ENCODE peak calls at places on chromosome 13, in nine cellular contexts. B is hepatic stellate cell, K is Right ventricle myocardium superior, O is renal cortical epithelial cell, N is left ventricle myocardium inferior, I is erythroblast, W is SK-N-SH, P is GM23248, A is GOT3. S is an unnamed sample.

GRCh38 chr13:49533586-49534269 is 38.0 kb downstream of the PHF11 start:
- DNase-seq in B (no peak), K (no peak), O (no peak), N (no peak), I (no peak), W (no peak), P (no peak), A (no peak), S (no peak)

GRCh38 chr13:94128430-94128829 is 351.1 kb downstream of the DCT start:
- DNase-seq in B (no peak), K (peak; percentile 37), O (peak; percentile 84), N (no peak), I (no peak), W (no peak), P (peak; percentile 4), A (no peak), S (peak; percentile 1)

GRCh38 chr13:30934381-30934780 is 1.9 kb downstream of the TEX26 start:
- DNase-seq in B (no peak), K (no peak), O (no peak), N (no peak), I (no peak), W (no peak), P (no peak), A (no peak), S (peak; percentile 12)

GRCh38 chr13:113812140-113813036 is 51.5 kb downstream of the GAS6 start:
- DNase-seq in B (no peak), K (peak; percentile 42), O (no peak), N (no peak), I (no peak), W (peak; percentile 60), P (no peak), A (no peak), S (no peak)

GRCh38 chr13:91520952-91521351 is 122.5 kb downstream of the GPC5 start:
- DNase-seq in B (no peak), K (no peak), O (no peak), N (no peak), I (no peak), W (no peak), P (no peak), A (no peak), S (no peak)

GRCh38 chr13:73335226-73335625 is 276.4 kb downstream of the KLF5 start:
- DNase-seq in B (no peak), K (no peak), O (peak; percentile 98), N (no peak), I (no peak), W (no peak), P (peak; percentile 86), A (no peak), S (peak; percentile 81)

GRCh38 chr13:44470623-44471562 is 97.3 kb downstream of the SERP2 start:
- DNase-seq in B (no peak), K (no peak), O (peak; percentile 72), N (no peak), I (peak; percentile 60), W (no peak), P (peak; percentile 52), A (no peak), S (peak; percentile 38)

GRCh38 chr13:65410791-65411190 is 1819.3 kb downstream of the PCDH9 start:
- DNase-seq in B (no peak), K (no peak), O (no peak), N (no peak), I (no peak), W (no peak), P (no peak), A (no peak), S (no peak)

GRCh38 chr13:20363162-20363561 is 131.0 kb upstream of the GJB6 start:
- DNase-seq in B (no peak), K (no peak), O (no peak), N (no peak), I (no peak), W (no peak), P (no peak), A (no peak), S (no peak)

GRCh38 chr13:112688560-112689497 is 1.0 kb upstream of the ATP11A start:
- DNase-seq in B (peak; percentile 38), K (no peak), O (peak; percentile 18), N (no peak), I (peak; percentile 64), W (no peak), P (peak; percentile 46), A (no peak), S (no peak)

GRCh38 chr13:57123660-57124059 is 17.1 kb upstream of the PRR20A start:
- DNase-seq in B (no peak), K (peak; percentile 59), O (no peak), N (peak; percentile 24), I (no peak), W (no peak), P (no peak), A (no peak), S (no peak)

GRCh38 chr13:113783482-113783881 is 24.5 kb downstream of the TMEM255B start:
- DNase-seq in B (no peak), K (no peak), O (no peak), N (no peak), I (no peak), W (no peak), P (no peak), A (no peak), S (no peak)

GRCh38 chr13:94110011-94110410 is 369.5 kb downstream of the DCT start:
- DNase-seq in B (no peak), K (no peak), O (no peak), N (no peak), I (no peak), W (no peak), P (peak; percentile 39), A (no peak), S (no peak)

GRCh38 chr13:29195459-29195858 is 375.3 kb downstream of the MTUS2 start:
- DNase-seq in B (no peak), K (no peak), O (no peak), N (no peak), I (no peak), W (no peak), P (no peak), A (no peak), S (no peak)

GRCh38 chr13:94387047-94387446 is 92.4 kb downstream of the DCT start:
- DNase-seq in B (no peak), K (no peak), O (no peak), N (no peak), I (no peak), W (no peak), P (no peak), A (no peak), S (no peak)

GRCh38 chr13:110319774-110320509 is 12.9 kb downstream of the COL4A2 start:
- DNase-seq in B (no peak), K (no peak), O (peak; percentile 99), N (no peak), I (no peak), W (no peak), P (peak; percentile 80), A (no peak), S (peak; percentile 91)

GRCh38 chr13:81247711-81248110 is 906.8 kb upstream of the SPRY2 start:
- DNase-seq in B (no peak), K (no peak), O (no peak), N (no peak), I (no peak), W (no peak), P (no peak), A (no peak), S (no peak)

GRCh38 chr13:100887729-100888151 is 213.1 kb upstream of the TMTC4 start:
- DNase-seq in B (peak; percentile 71), K (no peak), O (peak; percentile 88), N (no peak), I (no peak), W (no peak), P (peak; percentile 93), A (no peak), S (peak; percentile 87)

GRCh38 chr13:82147526-82147925 is 1734.7 kb downstream of the SLITRK1 start:
- DNase-seq in B (no peak), K (no peak), O (no peak), N (no peak), I (no peak), W (no peak), P (no peak), A (no peak), S (no peak)

GRCh38 chr13:31909889-31910551 is 121.6 kb upstream of the FRY start:
- DNase-seq in B (no peak), K (peak; percentile 50), O (peak; percentile 59), N (no peak), I (peak; percentile 51), W (peak; percentile 18), P (peak; percentile 81), A (no peak), S (peak; percentile 54)

GRCh38 chr13:97261254-97262015 is 39.3 kb downstream of the MBNL2 start:
- DNase-seq in B (no peak), K (no peak), O (no peak), N (no peak), I (no peak), W (no peak), P (no peak), A (no peak), S (no peak)